ENCODE peak calls at places on chromosomes 11 and 22, in nine cellular contexts. Q, O, U, S, P, T, V, D and K are unnamed samples.

GRCh38 chr11:36488096-36488495 is 22.0 kb downstream of the TRAF6 start:
- DNase-seq in P (no peak), Q (no peak), S (no peak), T (no peak), O (no peak), U (no peak), D (no peak), V (no peak), K (no peak)

GRCh38 chr11:22711880-22712279 is 45.5 kb downstream of the GAS2 start:
- DNase-seq in T (no peak), Q (no peak), O (no peak), V (no peak), U (no peak), S (no peak), D (no peak), P (no peak), K (no peak)

GRCh38 chr11:66478823-66479740 is 1.2 kb upstream of the DPP3 start:
- DNase-seq in Q (peak; percentile 60), O (peak; percentile 8), T (no peak), P (no peak), V (peak; percentile 40), D (no peak), U (no peak), S (no peak), K (no peak)

GRCh38 chr22:39522567-39523300 is 2.4 kb downstream of the ATF4 start:
- DNase-seq in D (peak; percentile 45), U (no peak), S (no peak), Q (no peak), P (no peak), O (no peak), V (peak; percentile 66), T (peak; percentile 43), K (no peak)

GRCh38 chr11:31958086-31958735 is 132.7 kb upstream of the RCN1 start:
- DNase-seq in S (peak; percentile 47), U (no peak), Q (peak; percentile 77), T (peak; percentile 15), V (peak; percentile 20), P (peak; percentile 77), D (peak; percentile 81), O (no peak), K (peak; percentile 56)

GRCh38 chr11:91272089-91272488 is 952.5 kb upstream of the FAT3 start:
- DNase-seq in U (no peak), T (no peak), O (no peak), V (no peak), S (no peak), Q (no peak), D (no peak), P (no peak), K (no peak)

GRCh38 chr11:110470716-110471115 is 41.0 kb downstream of the FDX1 start:
- DNase-seq in T (no peak), V (no peak), S (no peak), D (no peak), P (no peak), O (no peak), U (no peak), Q (no peak), K (no peak)

GRCh38 chr22:39343259-39344045 is 6.3 kb upstream of the SYNGR1 start:
- DNase-seq in D (peak; percentile 61), Q (peak; percentile 53), O (peak; percentile 2), P (peak; percentile 81), U (no peak), T (peak; percentile 48), S (peak; percentile 34), V (peak; percentile 49), K (peak; percentile 51)

GRCh38 chr11:8871283-8871775 is 39.7 kb upstream of the AKIP1 start:
- DNase-seq in V (peak; percentile 89), O (no peak), Q (peak; percentile 62), T (peak; percentile 20), U (peak; percentile 27), D (peak; percentile 38), P (peak; percentile 63), S (no peak), K (no peak)

GRCh38 chr22:47042116-47042825 is 279.8 kb downstream of the TBC1D22A start:
- DNase-seq in O (no peak), U (no peak), S (no peak), Q (no peak), T (no peak), V (no peak), D (no peak), P (no peak), K (no peak)

GRCh38 chr11:2770556-2771301 is 70.9 kb upstream of the KCNQ1OT1 start:
- DNase-seq in V (no peak), S (no peak), T (no peak), O (no peak), P (no peak), U (no peak), D (no peak), Q (no peak), K (no peak)

GRCh38 chr11:8011981-8012444 is 24.9 kb downstream of the EIF3F start:
- DNase-seq in O (no peak), S (no peak), V (peak; percentile 85), U (no peak), P (no peak), D (no peak), T (no peak), Q (no peak), K (no peak)

GRCh38 chr11:7630002-7630401 is 43.3 kb downstream of the CYB5R2 start:
- DNase-seq in D (no peak), S (no peak), T (no peak), Q (no peak), O (no peak), U (no peak), V (no peak), P (no peak), K (no peak)

GRCh38 chr22:25563757-25564319 is 637 bp upstream of the GRK3 start:
- DNase-seq in D (peak; percentile 20), O (no peak), U (no peak), T (no peak), Q (no peak), V (no peak), S (no peak), P (no peak), K (no peak)

GRCh38 chr22:45131749-45132148 is 32.0 kb upstream of the NUP50 start:
- DNase-seq in Q (no peak), P (no peak), S (no peak), O (no peak), D (no peak), U (no peak), V (no peak), T (no peak), K (no peak)

GRCh38 chr11:118375980-118376379 is 16.6 kb downstream of the UBE4A start:
- DNase-seq in D (no peak), S (no peak), V (no peak), O (no peak), T (no peak), Q (no peak), P (no peak), U (no peak), K (no peak)

GRCh38 chr11:62830904-62831519 is 839 bp downstream of the STX5 start:
- DNase-seq in Q (no peak), P (peak; percentile 50), D (no peak), V (peak; percentile 18), U (no peak), T (no peak), S (no peak), O (no peak), K (no peak)

GRCh38 chr11:72189448-72190250 is 2.3 kb upstream of the FOLR1 start:
- DNase-seq in P (no peak), Q (no peak), V (no peak), U (no peak), D (no peak), S (no peak), T (no peak), O (peak; percentile 34), K (no peak)

GRCh38 chr11:66365711-66366619 is 5.6 kb downstream of the SLC29A2 start:
- DNase-seq in V (no peak), U (no peak), P (no peak), Q (no peak), O (no peak), D (no peak), T (no peak), S (no peak), K (no peak)

GRCh38 chr11:32297629-32298028 is 137.7 kb downstream of the WT1 start:
- DNase-seq in P (peak; percentile 45), O (no peak), T (peak; percentile 28), S (no peak), U (peak; percentile 40), V (peak; percentile 13), D (peak; percentile 94), Q (no peak), K (no peak)

GRCh38 chr11:68997124-68997994 is 15.7 kb downstream of the MRGPRF start:
- DNase-seq in P (no peak), U (no peak), Q (no peak), V (no peak), D (no peak), S (no peak), T (no peak), O (no peak), K (no peak)

GRCh38 chr11:128478305-128478704 is 109.1 kb downstream of the ETS1 start:
- DNase-seq in V (no peak), Q (no peak), T (no peak), O (no peak), U (no peak), S (no peak), D (no peak), P (no peak), K (no peak)

GRCh38 chr11:69403556-69404215 is 77.8 kb upstream of the LINC01488 start:
- DNase-seq in D (no peak), S (no peak), Q (no peak), U (no peak), O (no peak), V (peak; percentile 61), T (no peak), P (no peak), K (no peak)

GRCh38 chr11:94933225-94934130 is 39.9 kb downstream of the CWC15 start:
- DNase-seq in Q (no peak), S (no peak), V (peak; percentile 94), D (no peak), P (no peak), O (no peak), T (no peak), U (no peak), K (no peak)

GRCh38 chr11:102751673-102752072 is 26.9 kb upstream of the MMP8 start:
- DNase-seq in O (no peak), V (no peak), P (no peak), T (no peak), U (no peak), D (no peak), Q (no peak), S (no peak), K (no peak)